ENCODE peak calls at places on chromosomes 16 and 17, in seven cellular contexts. C, T, U, E, Y, I and L are unnamed samples.

GRCh38 chr17:64982139-64982802 is 63.0 kb upstream of the LRRC37A3 start:
- DNase-seq in I (no peak), E (no peak), C (no peak), T (no peak), U (no peak), Y (no peak), L (no peak)

GRCh38 chr16:6018848-6019489 is 921.4 kb upstream of the EEF2KMT start:
- DNase-seq in E (no peak), I (no peak), Y (no peak), T (no peak), U (peak; percentile 64), C (no peak), L (no peak)

GRCh38 chr16:84442416-84443145 is 61.9 kb downstream of the MEAK7 start:
- DNase-seq in Y (no peak), T (no peak), E (no peak), C (no peak), U (no peak), I (no peak), L (no peak)

GRCh38 chr17:35774499-35774898 is 13.8 kb downstream of the C17orf50 start:
- DNase-seq in E (no peak), Y (no peak), U (peak; percentile 83), T (no peak), C (no peak), I (peak; percentile 47), L (peak; percentile 44)

GRCh38 chr16:1159973-1160772 is 7.3 kb downstream of the CACNA1H start:
- DNase-seq in E (peak; percentile 83), I (peak; percentile 64), U (no peak), Y (peak; percentile 80), C (no peak), T (no peak), L (peak; percentile 78)

GRCh38 chr16:56625140-56625942 is at the start of gene MT1E:
- DNase-seq in C (no peak), U (peak; percentile 89), T (no peak), E (peak; percentile 63), Y (peak; percentile 88), I (no peak), L (peak; percentile 78)

GRCh38 chr16:67847064-67847861 is at the start of gene CENPT:
- DNase-seq in T (no peak), U (peak; percentile 91), C (no peak), E (peak; percentile 70), I (no peak), Y (peak; percentile 68), L (peak; percentile 68)

GRCh38 chr17:77370536-77370935 is 229.8 kb downstream of the SEC14L1 start:
- DNase-seq in E (no peak), T (no peak), U (peak; percentile 21), C (no peak), I (no peak), Y (no peak), L (no peak)

GRCh38 chr17:77096570-77097214 is 44.1 kb upstream of the SEC14L1 start:
- DNase-seq in C (no peak), Y (no peak), T (no peak), U (no peak), I (peak; percentile 15), E (peak; percentile 41), L (no peak)

GRCh38 chr16:70428178-70428998 is 10.5 kb downstream of the ST3GAL2 start:
- DNase-seq in U (peak; percentile 96), Y (peak; percentile 97), T (no peak), E (peak; percentile 100), I (peak; percentile 61), C (peak; percentile 87), L (peak; percentile 91)

GRCh38 chr16:54424043-54424451 is 137.5 kb upstream of the IRX3 start:
- DNase-seq in U (no peak), T (no peak), C (no peak), E (no peak), I (no peak), Y (no peak), L (no peak)

GRCh38 chr16:88972349-88972748 is 4.7 kb downstream of the CBFA2T3 start:
- DNase-seq in I (no peak), T (no peak), E (no peak), U (peak; percentile 42), C (no peak), Y (no peak), L (no peak)

GRCh38 chr16:19088341-19088916 is 21.0 kb downstream of the COQ7 start:
- DNase-seq in Y (no peak), T (no peak), I (no peak), U (no peak), E (no peak), C (peak; percentile 89), L (no peak)

GRCh38 chr16:75385507-75386152 is 47.7 kb downstream of the CFDP1 start:
- DNase-seq in C (peak; percentile 38), U (no peak), I (peak; percentile 63), E (peak; percentile 68), Y (no peak), T (no peak), L (peak; percentile 87)

GRCh38 chr16:22262460-22262859 is 34.7 kb upstream of the POLR3E start:
- DNase-seq in C (no peak), T (no peak), E (no peak), I (no peak), Y (no peak), U (no peak), L (no peak)

GRCh38 chr16:30937692-30938091 is 11.2 kb upstream of the ORAI3 start:
- DNase-seq in U (no peak), E (no peak), I (no peak), C (no peak), Y (no peak), T (no peak), L (no peak)

GRCh38 chr17:68860941-68861340 is 94.3 kb downstream of the ABCA8 start:
- DNase-seq in U (no peak), Y (no peak), E (no peak), T (no peak), I (no peak), C (no peak), L (no peak)

GRCh38 chr17:78946631-78947030 is 21.4 kb upstream of the TIMP2 start:
- DNase-seq in I (no peak), Y (no peak), U (no peak), C (no peak), T (no peak), E (no peak), L (no peak)

GRCh38 chr17:80720624-80721577 is 176.3 kb downstream of the RPTOR start:
- DNase-seq in I (no peak), C (no peak), E (no peak), U (peak; percentile 69), Y (no peak), T (no peak), L (peak; percentile 48)

GRCh38 chr16:12680531-12680930 is 123.2 kb downstream of the CPPED1 start:
- DNase-seq in E (no peak), C (no peak), T (no peak), Y (no peak), U (no peak), I (no peak), L (no peak)

GRCh38 chr17:75552847-75553552 is 27.5 kb downstream of the LLGL2 start:
- DNase-seq in Y (no peak), U (no peak), T (no peak), C (no peak), I (no peak), E (peak; percentile 94), L (peak; percentile 33)

GRCh38 chr16:3538222-3538621 is 37.4 kb downstream of the CLUAP1 start:
- DNase-seq in Y (no peak), E (no peak), U (no peak), I (no peak), T (no peak), C (no peak), L (no peak)

GRCh38 chr16:73048292-73049050 is 543 bp upstream of the ZFHX3 start:
- DNase-seq in U (no peak), E (peak; percentile 84), C (no peak), Y (peak; percentile 78), T (no peak), I (peak; percentile 51), L (peak; percentile 18)

GRCh38 chr16:88471115-88471514 is 18.0 kb downstream of the ZFPM1 start:
- DNase-seq in U (no peak), I (no peak), E (no peak), C (no peak), Y (no peak), T (no peak), L (no peak)

GRCh38 chr17:42407289-42407836 is 15.7 kb downstream of the CAVIN1 start:
- DNase-seq in E (peak; percentile 63), Y (peak; percentile 88), I (peak; percentile 71), T (peak; percentile 30), U (no peak), C (peak; percentile 99), L (peak; percentile 56)

GRCh38 chr17:30021708-30022317 is 80.4 kb downstream of the EFCAB5 start:
- DNase-seq in I (peak; percentile 61), Y (no peak), E (peak; percentile 34), C (peak; percentile 49), T (no peak), U (no peak), L (peak; percentile 60)

GRCh38 chr16:78638371-78638770 is 538.9 kb downstream of the WWOX start:
- DNase-seq in U (no peak), E (no peak), C (no peak), Y (no peak), T (no peak), I (no peak), L (no peak)

GRCh38 chr17:30363715-30364202 is 15.0 kb upstream of the CPD start:
- DNase-seq in I (no peak), T (peak; percentile 42), Y (no peak), U (no peak), C (no peak), E (no peak), L (peak; percentile 78)

GRCh38 chr17:1650731-1651558 is 1.3 kb upstream of the RILP start:
- DNase-seq in T (no peak), I (no peak), E (no peak), U (peak; percentile 59), C (no peak), Y (no peak), L (no peak)

GRCh38 chr17:39114744-39115534 is 36.5 kb downstream of the PLXDC1 start:
- DNase-seq in I (no peak), Y (no peak), T (no peak), E (no peak), C (no peak), U (no peak), L (no peak)